ENCODE peak calls at places on chromosomes 12 and 14, in four cellular contexts. One of them, this sample, is unnamed.

GRCh38 chr14:103398427-103399195 is 13.4 kb downstream of the MARK3 start:
- DNase-seq in KG1: no peak
- DNase-seq in GM06990: no peak
- DNase-seq in IMR-90: peak; percentile 61
- DNase-seq in this sample: no peak

GRCh38 chr12:47078733-47079364 is 572 bp upstream of the PCED1B start:
- DNase-seq in GM06990: peak; percentile 3
- DNase-seq in KG1: no peak
- DNase-seq in IMR-90: peak; percentile 37
- DNase-seq in this sample: peak; percentile 61

GRCh38 chr12:23210573-23210972 is 585.6 kb downstream of the ETNK1 start:
- DNase-seq in GM06990: no peak
- DNase-seq in IMR-90: no peak
- DNase-seq in KG1: no peak
- DNase-seq in this sample: no peak

GRCh38 chr12:18296201-18296908 is 35.0 kb downstream of the PIK3C2G start:
- DNase-seq in KG1: no peak
- DNase-seq in GM06990: no peak
- DNase-seq in IMR-90: no peak
- DNase-seq in this sample: no peak

GRCh38 chr12:47804177-47804576 is 15.5 kb downstream of the HDAC7 start:
- DNase-seq in KG1: no peak
- DNase-seq in GM06990: no peak
- DNase-seq in IMR-90: no peak
- DNase-seq in this sample: no peak

GRCh38 chr12:58148405-58148804 is 207.0 kb downstream of the ATP23 start:
- DNase-seq in GM06990: no peak
- DNase-seq in IMR-90: peak; percentile 49
- DNase-seq in KG1: no peak
- DNase-seq in this sample: no peak

GRCh38 chr14:80275208-80275850 is 64.0 kb upstream of the DIO2 start:
- DNase-seq in GM06990: no peak
- DNase-seq in KG1: no peak
- DNase-seq in IMR-90: peak; percentile 63
- DNase-seq in this sample: no peak

GRCh38 chr12:133130808-133131128 is 341 bp downstream of the ZNF10 start:
- DNase-seq in KG1: no peak
- DNase-seq in IMR-90: no peak
- DNase-seq in GM06990: no peak
- DNase-seq in this sample: no peak

GRCh38 chr12:95368931-95369330 is 105.0 kb upstream of the METAP2 start:
- DNase-seq in KG1: no peak
- DNase-seq in IMR-90: no peak
- DNase-seq in GM06990: no peak
- DNase-seq in this sample: no peak

GRCh38 chr12:65561798-65562382 is 262.4 kb upstream of the HMGA2 start:
- DNase-seq in IMR-90: peak; percentile 93
- DNase-seq in GM06990: no peak
- DNase-seq in KG1: no peak
- DNase-seq in this sample: no peak

GRCh38 chr14:99721792-99722516 is 37.9 kb downstream of the CYP46A1 start:
- DNase-seq in KG1: no peak
- DNase-seq in GM06990: no peak
- DNase-seq in IMR-90: no peak
- DNase-seq in this sample: no peak

GRCh38 chr14:24233538-24233866 is 773 bp downstream of the GMPR2 start:
- DNase-seq in KG1: no peak
- DNase-seq in GM06990: no peak
- DNase-seq in IMR-90: no peak
- DNase-seq in this sample: no peak